ENCODE peak calls at places on chromosome 7, in ten cellular contexts. S is body of pancreas, W is A549, R is HL-60, F is tibial nerve, J is fibroblast of the aortic adventitia, P is BE2C, Y is mesenchymal stem cell, I is fibroblast of lung, G is AG10803. L is an unnamed sample.

GRCh38 chr7:126227055-126227454 is 1025.7 kb downstream of the GRM8 start:
- DNase-seq in F (no peak), P (no peak), S (no peak), J (no peak), R (no peak), Y (no peak), W (no peak), G (no peak), I (no peak), L (no peak)

GRCh38 chr7:22332481-22332880 is 24.5 kb downstream of the RAPGEF5 start:
- DNase-seq in Y (no peak), P (no peak), I (no peak), J (no peak), R (no peak), F (no peak), S (peak), W (no peak), G (no peak), L (no peak)

GRCh38 chr7:38863609-38864291 is 45.2 kb downstream of the VPS41 start:
- DNase-seq in F (no peak), W (no peak), P (no peak), J (no peak), G (no peak), S (peak), Y (no peak), R (no peak), I (no peak), L (no peak)

GRCh38 chr7:131544449-131545425 is 11.7 kb downstream of the PODXL start:
- DNase-seq in I (no peak), G (peak), P (peak), W (peak), J (peak), S (peak), F (no peak), R (no peak), Y (peak), L (peak)

GRCh38 chr7:154677454-154677853 is 325.5 kb downstream of the PAXIP1 start:
- DNase-seq in G (no peak), Y (no peak), I (no peak), J (no peak), W (no peak), R (no peak), F (no peak), P (no peak), S (no peak), L (no peak)

GRCh38 chr7:132865766-132866531 is 215.9 kb downstream of the CHCHD3 start:
- DNase-seq in Y (peak), G (peak), S (peak), R (no peak), W (no peak), F (no peak), J (no peak), I (peak), P (no peak), L (peak)

GRCh38 chr7:35716038-35716803 is 21.3 kb upstream of the HERPUD2 start:
- DNase-seq in Y (peak), W (no peak), S (peak), G (peak), I (peak), P (no peak), J (peak), R (no peak), F (no peak), L (peak)

GRCh38 chr7:90212149-90212495 is 582 bp downstream of the STEAP2 start:
- DNase-seq in I (no peak), S (peak), P (no peak), F (peak), Y (peak), G (no peak), J (peak), W (peak), R (no peak), L (no peak)

GRCh38 chr7:24980695-24981543 is 941 bp upstream of the OSBPL3 start:
- DNase-seq in W (peak), F (peak), S (peak), I (peak), Y (peak), R (no peak), J (peak), P (no peak), G (peak), L (peak)

GRCh38 chr7:113404245-113404644 is 285.9 kb upstream of the SMIM30 start:
- DNase-seq in S (no peak), F (no peak), R (no peak), J (no peak), W (peak), Y (no peak), G (no peak), I (no peak), P (no peak), L (no peak)

GRCh38 chr7:103871473-103871872 is 118.0 kb downstream of the RELN start:
- DNase-seq in G (no peak), S (no peak), F (no peak), I (no peak), Y (no peak), P (no peak), R (no peak), J (no peak), W (no peak), L (no peak)

GRCh38 chr7:75776295-75776971 is 4.4 kb upstream of the CCL26 start:
- DNase-seq in F (no peak), S (no peak), W (peak), J (peak), P (no peak), R (peak), G (peak), Y (peak), I (peak), L (peak)

GRCh38 chr7:35630573-35630972 is 64.4 kb downstream of the HERPUD2 start:
- DNase-seq in W (no peak), F (no peak), I (peak), R (no peak), P (no peak), Y (peak), G (peak), S (no peak), J (peak), L (peak)

GRCh38 chr7:43735802-43736603 is 6.7 kb upstream of the COA1 start:
- DNase-seq in Y (peak), P (no peak), F (no peak), J (peak), R (peak), W (no peak), I (no peak), G (no peak), S (no peak), L (peak)
- H3K4me3 ChIP-seq in Y (no peak), P (no peak), F (no peak), J (no peak), R (no peak), W (no peak), I (no peak), G (no peak), S (no peak), L (no peak)

GRCh38 chr7:7972927-7973594 is 4.5 kb downstream of the GLCCI1 start:
- DNase-seq in W (no peak), Y (peak), R (no peak), F (no peak), P (no peak), J (no peak), S (no peak), G (no peak), I (no peak), L (no peak)

GRCh38 chr7:7970620-7971307 is 2.2 kb downstream of the GLCCI1 start:
- DNase-seq in R (no peak), S (no peak), G (no peak), J (peak), Y (peak), P (peak), W (no peak), F (no peak), I (no peak), L (no peak)

GRCh38 chr7:7971308-7972040 is 2.9 kb downstream of the GLCCI1 start:
- DNase-seq in P (no peak), F (no peak), W (no peak), R (no peak), J (no peak), I (no peak), S (no peak), G (no peak), Y (peak), L (no peak)

GRCh38 chr7:7970113-7970619 is 1.6 kb downstream of the GLCCI1 start:
- DNase-seq in W (no peak), Y (no peak), J (no peak), G (no peak), I (no peak), S (peak), F (no peak), P (peak), R (no peak), L (peak)

DNA sequence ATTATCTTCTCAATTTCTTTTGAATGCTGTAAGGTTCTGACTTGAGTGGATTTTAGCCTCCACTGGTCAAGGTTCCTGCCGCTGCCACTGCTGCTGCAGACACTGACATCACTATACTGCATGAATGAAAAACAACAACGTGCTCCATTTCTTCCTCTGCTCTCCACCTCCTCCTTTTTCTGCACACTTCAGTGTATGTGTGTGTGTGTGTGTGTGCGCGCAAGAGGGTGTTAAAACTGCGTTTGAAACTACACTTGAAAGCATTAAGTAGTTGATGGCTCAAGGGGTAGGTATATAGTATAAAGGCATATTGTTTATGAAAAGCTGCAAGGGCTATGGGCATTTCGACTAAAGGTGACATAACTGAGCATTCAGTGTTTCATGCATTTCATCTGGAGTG is 3.5 kb downstream of the GLCCI1 start:
- DNase-seq in I (no peak), G (no peak), F (no peak), P (peak), W (no peak), R (no peak), J (no peak), S (no peak), Y (peak), L (no peak)
- H3K4me3 ChIP-seq in I (peak), G (no peak), F (no peak), P (peak), W (no peak), R (no peak), J (no peak), S (no peak), Y (no peak), L (no peak)

DNA sequence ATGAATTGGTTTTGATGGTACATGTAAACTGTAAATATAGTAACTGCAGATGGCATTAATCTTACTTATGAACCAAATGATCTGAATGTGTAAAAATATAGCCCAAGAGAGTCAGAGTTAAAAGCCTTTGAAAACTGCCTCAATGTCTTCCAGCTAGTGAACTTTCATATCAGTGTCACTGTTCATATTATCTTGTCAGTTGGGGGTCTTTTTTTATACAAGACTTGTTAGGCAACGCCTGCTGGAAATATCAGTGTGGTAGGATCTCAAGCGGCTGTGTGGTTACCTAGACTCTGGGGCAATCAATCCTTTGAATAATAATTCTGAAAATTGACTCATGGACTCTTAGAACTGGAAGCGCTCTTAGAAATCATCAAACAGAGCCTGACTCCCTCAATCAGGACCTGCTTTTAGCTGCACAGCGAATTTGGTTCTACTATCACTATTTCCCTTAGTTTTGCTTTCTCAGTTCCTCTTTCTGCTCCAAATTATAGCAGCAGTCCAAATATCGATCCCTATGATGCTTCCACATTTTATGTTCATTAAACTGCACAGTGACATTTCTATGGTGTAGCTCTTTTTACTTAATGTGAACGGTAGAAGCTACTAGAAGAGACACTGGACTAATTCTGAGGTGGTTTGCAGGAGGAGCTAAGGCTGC is 100.1 kb upstream of the COL1A2 start:
- DNase-seq in J (peak), W (no peak), I (no peak), Y (no peak), P (no peak), G (peak), F (no peak), S (no peak), R (no peak), L (no peak)
- H3K4me3 ChIP-seq in J (peak), W (no peak), I (no peak), Y (peak), P (no peak), G (peak), F (no peak), S (no peak), R (no peak), L (no peak)

GRCh38 chr7:119900996-119901395 is 372.0 kb upstream of the KCND2 start:
- DNase-seq in F (no peak), J (peak), Y (no peak), W (no peak), I (peak), P (no peak), G (no peak), R (no peak), S (no peak), L (peak)
- H3K4me3 ChIP-seq in F (no peak), J (no peak), Y (no peak), W (no peak), I (no peak), P (no peak), G (no peak), R (no peak), S (no peak), L (no peak)

GRCh38 chr7:104982308-104982755 is 31.7 kb upstream of the KMT2E start:
- DNase-seq in I (no peak), S (no peak), R (no peak), Y (peak), P (no peak), G (no peak), J (peak), W (no peak), F (peak), L (peak)
- H3K4me3 ChIP-seq in I (no peak), S (no peak), R (no peak), Y (peak), P (peak), G (no peak), J (no peak), W (no peak), F (no peak), L (no peak)

GRCh38 chr7:92932450-92932849 is 96.1 kb upstream of the CDK6 start:
- DNase-seq in P (no peak), W (peak), S (no peak), I (no peak), F (no peak), G (no peak), J (no peak), R (no peak), Y (no peak), L (no peak)

GRCh38 chr7:92939793-92940360 is 103.5 kb upstream of the CDK6 start:
- DNase-seq in W (no peak), S (no peak), Y (no peak), G (no peak), I (no peak), F (no peak), P (no peak), R (no peak), J (no peak), L (no peak)

GRCh38 chr7:92930404-92930803 is 94.0 kb upstream of the CDK6 start:
- DNase-seq in P (no peak), S (no peak), G (no peak), W (no peak), F (no peak), J (no peak), I (no peak), Y (no peak), R (no peak), L (no peak)

GRCh38 chr7:92934096-92934495 is 97.7 kb upstream of the CDK6 start:
- DNase-seq in S (no peak), R (no peak), P (no peak), G (no peak), F (no peak), J (no peak), W (no peak), I (no peak), Y (no peak), L (no peak)
- H3K4me3 ChIP-seq in S (no peak), R (no peak), P (no peak), G (no peak), F (no peak), J (no peak), W (no peak), I (no peak), Y (no peak), L (no peak)

GRCh38 chr7:70597071-70597470 is 534.9 kb upstream of the GALNT17 start:
- DNase-seq in G (no peak), P (no peak), J (no peak), S (no peak), W (no peak), R (no peak), F (no peak), I (no peak), Y (no peak), L (no peak)

GRCh38 chr7:70596575-70596891 is 535.4 kb upstream of the GALNT17 start:
- DNase-seq in Y (no peak), F (no peak), I (no peak), P (no peak), R (no peak), G (no peak), J (no peak), W (no peak), S (no peak), L (no peak)

GRCh38 chr7:70600993-70601392 is 531.0 kb upstream of the GALNT17 start:
- DNase-seq in F (no peak), I (no peak), P (no peak), J (no peak), Y (no peak), R (no peak), W (no peak), G (no peak), S (no peak), L (no peak)

GRCh38 chr7:70599446-70600190 is 532.3 kb upstream of the GALNT17 start:
- DNase-seq in F (no peak), G (peak), P (no peak), Y (no peak), I (no peak), W (no peak), J (no peak), S (no peak), R (no peak), L (no peak)

GRCh38 chr7:70598976-70599375 is 533.0 kb upstream of the GALNT17 start:
- DNase-seq in W (peak), I (no peak), P (no peak), F (no peak), R (no peak), S (no peak), Y (no peak), J (peak), G (peak), L (no peak)
- H3K4me3 ChIP-seq in W (no peak), I (no peak), P (no peak), F (no peak), R (no peak), S (no peak), Y (no peak), J (no peak), G (no peak), L (no peak)

DNA sequence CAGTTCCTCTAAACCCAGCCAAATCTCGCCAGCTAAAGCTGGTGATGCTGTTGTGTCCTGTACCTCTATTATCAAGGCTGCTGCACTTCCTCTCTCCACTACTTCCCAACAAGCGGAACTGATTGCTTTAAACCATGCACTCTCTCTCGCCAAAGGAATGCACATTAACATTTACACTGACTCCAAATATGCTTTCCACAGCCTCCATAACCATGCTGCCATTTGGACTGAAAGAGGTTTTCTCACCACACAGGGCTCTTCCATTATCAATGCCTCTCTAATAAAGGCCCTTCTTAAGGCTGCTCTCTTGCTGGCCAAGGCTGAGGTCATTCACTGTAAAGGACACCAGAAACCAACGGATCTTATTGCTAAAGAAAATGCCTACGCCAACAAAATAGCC is 11.4 kb upstream of the LRRC61 start:
- DNase-seq in F (no peak), W (no peak), Y (no peak), P (no peak), J (no peak), S (no peak), I (no peak), R (no peak), G (peak), L (no peak)
- H3K4me3 ChIP-seq in F (no peak), W (no peak), Y (no peak), P (no peak), J (no peak), S (no peak), I (no peak), R (no peak), G (no peak), L (no peak)

DNA sequence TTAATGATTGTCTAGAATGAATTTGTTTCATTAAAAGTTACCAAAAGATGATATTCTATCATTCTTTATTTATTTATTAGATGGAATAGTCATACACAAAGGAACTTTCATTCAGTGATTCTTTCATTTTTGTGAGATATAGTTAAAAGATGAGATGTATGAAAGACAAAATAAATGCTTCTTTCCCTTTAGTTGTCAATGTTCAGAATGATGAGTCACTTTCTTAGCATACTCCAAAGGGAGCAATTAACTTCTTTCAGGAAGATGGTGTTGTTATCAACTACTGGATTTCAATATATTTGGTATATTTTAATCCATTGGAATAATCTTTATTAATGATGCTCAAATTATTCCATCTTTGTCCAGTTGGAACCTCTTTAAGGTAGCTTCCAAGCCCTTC is 2.3 kb downstream of the GIMAP7 start:
- DNase-seq in P (no peak), I (no peak), W (no peak), J (no peak), F (no peak), R (no peak), S (no peak), G (no peak), Y (no peak), L (no peak)
- H3K4me3 ChIP-seq in P (no peak), I (no peak), W (no peak), J (no peak), F (peak), R (no peak), S (no peak), G (no peak), Y (no peak), L (no peak)

L was measured in cardiac muscle cell.